ENCODE peak calls at places on chromosome 5, in nine cellular contexts. One of them, this sample, is unnamed.

GRCh38 chr5:78591227-78591626 is 57.3 kb downstream of the LHFPL2 start:
- DNase-seq in CD8-positive, alpha-beta T cell: no peak
- DNase-seq in Peyer's patch: no peak
- DNase-seq in stomach: no peak
- DNase-seq in psoas muscle: no peak
- DNase-seq in endodermal cell: no peak
- DNase-seq in GM23338: no peak
- DNase-seq in body of pancreas: no peak
- DNase-seq in cardiac muscle cell: peak
- DNase-seq in this sample: peak

GRCh38 chr5:100668511-100668910 is 133.3 kb downstream of the FAM174A start:
- DNase-seq in CD8-positive, alpha-beta T cell: no peak
- DNase-seq in Peyer's patch: no peak
- DNase-seq in stomach: no peak
- DNase-seq in psoas muscle: no peak
- DNase-seq in endodermal cell: no peak
- DNase-seq in GM23338: no peak
- DNase-seq in body of pancreas: no peak
- DNase-seq in cardiac muscle cell: peak
- DNase-seq in this sample: peak

GRCh38 chr5:137086289-137086838 is 412.8 kb downstream of the SPOCK1 start:
- DNase-seq in CD8-positive, alpha-beta T cell: no peak
- DNase-seq in Peyer's patch: peak
- DNase-seq in stomach: no peak
- DNase-seq in psoas muscle: no peak
- DNase-seq in endodermal cell: no peak
- DNase-seq in GM23338: peak
- DNase-seq in body of pancreas: no peak
- DNase-seq in cardiac muscle cell: no peak
- DNase-seq in this sample: no peak

GRCh38 chr5:34699155-34700077 is 43.3 kb downstream of the RAI14 start:
- DNase-seq in CD8-positive, alpha-beta T cell: no peak
- DNase-seq in Peyer's patch: no peak
- DNase-seq in stomach: peak
- DNase-seq in psoas muscle: no peak
- DNase-seq in endodermal cell: peak
- DNase-seq in GM23338: peak
- DNase-seq in body of pancreas: peak
- DNase-seq in cardiac muscle cell: no peak
- DNase-seq in this sample: no peak

GRCh38 chr5:177476531-177477233 is 3.2 kb upstream of the DBN1 start:
- DNase-seq in CD8-positive, alpha-beta T cell: no peak
- DNase-seq in Peyer's patch: no peak
- DNase-seq in stomach: no peak
- DNase-seq in psoas muscle: no peak
- DNase-seq in endodermal cell: peak
- DNase-seq in GM23338: peak
- DNase-seq in body of pancreas: no peak
- DNase-seq in cardiac muscle cell: peak
- DNase-seq in this sample: peak

GRCh38 chr5:66469684-66470083 is 126.5 kb upstream of the MAST4 start:
- DNase-seq in CD8-positive, alpha-beta T cell: no peak
- DNase-seq in Peyer's patch: no peak
- DNase-seq in stomach: no peak
- DNase-seq in psoas muscle: no peak
- DNase-seq in endodermal cell: no peak
- DNase-seq in GM23338: peak
- DNase-seq in body of pancreas: no peak
- DNase-seq in cardiac muscle cell: no peak
- DNase-seq in this sample: peak

GRCh38 chr5:129511291-129511690 is 51.2 kb downstream of the ADAMTS19 start:
- DNase-seq in CD8-positive, alpha-beta T cell: no peak
- DNase-seq in Peyer's patch: no peak
- DNase-seq in stomach: no peak
- DNase-seq in psoas muscle: no peak
- DNase-seq in endodermal cell: no peak
- DNase-seq in GM23338: no peak
- DNase-seq in body of pancreas: no peak
- DNase-seq in cardiac muscle cell: peak
- DNase-seq in this sample: no peak

GRCh38 chr5:67773439-67773988 is 442.0 kb upstream of the PIK3R1 start:
- DNase-seq in CD8-positive, alpha-beta T cell: no peak
- DNase-seq in Peyer's patch: peak
- DNase-seq in stomach: no peak
- DNase-seq in psoas muscle: no peak
- DNase-seq in endodermal cell: no peak
- DNase-seq in GM23338: no peak
- DNase-seq in body of pancreas: peak
- DNase-seq in cardiac muscle cell: peak
- DNase-seq in this sample: no peak

GRCh38 chr5:71503536-71503935 is 48.1 kb downstream of the BDP1 start:
- DNase-seq in CD8-positive, alpha-beta T cell: no peak
- DNase-seq in Peyer's patch: no peak
- DNase-seq in stomach: no peak
- DNase-seq in psoas muscle: no peak
- DNase-seq in endodermal cell: no peak
- DNase-seq in GM23338: no peak
- DNase-seq in body of pancreas: no peak
- DNase-seq in cardiac muscle cell: no peak
- DNase-seq in this sample: no peak

GRCh38 chr5:43627028-43627427 is 24.0 kb downstream of the NNT start:
- DNase-seq in CD8-positive, alpha-beta T cell: no peak
- DNase-seq in Peyer's patch: no peak
- DNase-seq in stomach: no peak
- DNase-seq in psoas muscle: peak
- DNase-seq in endodermal cell: peak
- DNase-seq in GM23338: peak
- DNase-seq in body of pancreas: peak
- DNase-seq in cardiac muscle cell: peak
- DNase-seq in this sample: peak

GRCh38 chr5:166497705-166498104 is 1793.7 kb upstream of the WWC1 start:
- DNase-seq in CD8-positive, alpha-beta T cell: no peak
- DNase-seq in Peyer's patch: no peak
- DNase-seq in stomach: no peak
- DNase-seq in psoas muscle: no peak
- DNase-seq in endodermal cell: no peak
- DNase-seq in GM23338: no peak
- DNase-seq in body of pancreas: no peak
- DNase-seq in cardiac muscle cell: no peak
- DNase-seq in this sample: no peak

GRCh38 chr5:102762095-102762534 is 7.0 kb downstream of the PAM start:
- DNase-seq in CD8-positive, alpha-beta T cell: no peak
- DNase-seq in Peyer's patch: no peak
- DNase-seq in stomach: no peak
- DNase-seq in psoas muscle: no peak
- DNase-seq in endodermal cell: no peak
- DNase-seq in GM23338: no peak
- DNase-seq in body of pancreas: no peak
- DNase-seq in cardiac muscle cell: peak
- DNase-seq in this sample: peak

GRCh38 chr5:6827815-6828214 is 114.6 kb downstream of the TENT4A start:
- DNase-seq in CD8-positive, alpha-beta T cell: no peak
- DNase-seq in Peyer's patch: peak
- DNase-seq in stomach: no peak
- DNase-seq in psoas muscle: no peak
- DNase-seq in endodermal cell: no peak
- DNase-seq in GM23338: no peak
- DNase-seq in body of pancreas: no peak
- DNase-seq in cardiac muscle cell: no peak
- DNase-seq in this sample: no peak

GRCh38 chr5:157575096-157575872 is at the start of gene ADAM19:
- DNase-seq in CD8-positive, alpha-beta T cell: peak
- DNase-seq in Peyer's patch: peak
- DNase-seq in stomach: no peak
- DNase-seq in psoas muscle: peak
- DNase-seq in endodermal cell: no peak
- DNase-seq in GM23338: peak
- DNase-seq in body of pancreas: peak
- DNase-seq in cardiac muscle cell: peak
- DNase-seq in this sample: peak

GRCh38 chr5:31771500-31771899 is 132.6 kb downstream of the PDZD2 start:
- DNase-seq in CD8-positive, alpha-beta T cell: no peak
- DNase-seq in Peyer's patch: no peak
- DNase-seq in stomach: no peak
- DNase-seq in psoas muscle: no peak
- DNase-seq in endodermal cell: no peak
- DNase-seq in GM23338: no peak
- DNase-seq in body of pancreas: no peak
- DNase-seq in cardiac muscle cell: no peak
- DNase-seq in this sample: no peak

GRCh38 chr5:142680605-142681259 is 5.2 kb downstream of the FGF1 start:
- DNase-seq in CD8-positive, alpha-beta T cell: no peak
- DNase-seq in Peyer's patch: peak
- DNase-seq in stomach: peak
- DNase-seq in psoas muscle: no peak
- DNase-seq in endodermal cell: peak
- DNase-seq in GM23338: no peak
- DNase-seq in body of pancreas: peak
- DNase-seq in cardiac muscle cell: no peak
- DNase-seq in this sample: peak

GRCh38 chr5:151427258-151427657 is 20.1 kb upstream of the SLC36A1 start:
- DNase-seq in CD8-positive, alpha-beta T cell: no peak
- DNase-seq in Peyer's patch: no peak
- DNase-seq in stomach: no peak
- DNase-seq in psoas muscle: no peak
- DNase-seq in endodermal cell: no peak
- DNase-seq in GM23338: no peak
- DNase-seq in body of pancreas: no peak
- DNase-seq in cardiac muscle cell: no peak
- DNase-seq in this sample: no peak

GRCh38 chr5:56299212-56299611 is 66.1 kb upstream of the ANKRD55 start:
- DNase-seq in CD8-positive, alpha-beta T cell: no peak
- DNase-seq in Peyer's patch: no peak
- DNase-seq in stomach: no peak
- DNase-seq in psoas muscle: no peak
- DNase-seq in endodermal cell: no peak
- DNase-seq in GM23338: no peak
- DNase-seq in body of pancreas: no peak
- DNase-seq in cardiac muscle cell: no peak
- DNase-seq in this sample: no peak

GRCh38 chr5:174328626-174329299 is 283.3 kb downstream of the NSG2 start:
- DNase-seq in CD8-positive, alpha-beta T cell: no peak
- DNase-seq in Peyer's patch: no peak
- DNase-seq in stomach: no peak
- DNase-seq in psoas muscle: no peak
- DNase-seq in endodermal cell: peak
- DNase-seq in GM23338: no peak
- DNase-seq in body of pancreas: no peak
- DNase-seq in cardiac muscle cell: no peak
- DNase-seq in this sample: no peak

GRCh38 chr5:172603425-172603824 is 37.6 kb upstream of the NEURL1B start:
- DNase-seq in CD8-positive, alpha-beta T cell: no peak
- DNase-seq in Peyer's patch: no peak
- DNase-seq in stomach: no peak
- DNase-seq in psoas muscle: no peak
- DNase-seq in endodermal cell: no peak
- DNase-seq in GM23338: no peak
- DNase-seq in body of pancreas: no peak
- DNase-seq in cardiac muscle cell: peak
- DNase-seq in this sample: peak

GRCh38 chr5:172606156-172606785 is 34.8 kb upstream of the NEURL1B start:
- DNase-seq in CD8-positive, alpha-beta T cell: no peak
- DNase-seq in Peyer's patch: peak
- DNase-seq in stomach: no peak
- DNase-seq in psoas muscle: no peak
- DNase-seq in endodermal cell: no peak
- DNase-seq in GM23338: no peak
- DNase-seq in body of pancreas: no peak
- DNase-seq in cardiac muscle cell: no peak
- DNase-seq in this sample: peak

GRCh38 chr5:172605466-172605865 is 35.6 kb upstream of the NEURL1B start:
- DNase-seq in CD8-positive, alpha-beta T cell: no peak
- DNase-seq in Peyer's patch: no peak
- DNase-seq in stomach: no peak
- DNase-seq in psoas muscle: no peak
- DNase-seq in endodermal cell: no peak
- DNase-seq in GM23338: no peak
- DNase-seq in body of pancreas: no peak
- DNase-seq in cardiac muscle cell: no peak
- DNase-seq in this sample: no peak

GRCh38 chr5:172600571-172600970 is 40.5 kb upstream of the NEURL1B start:
- DNase-seq in CD8-positive, alpha-beta T cell: no peak
- DNase-seq in Peyer's patch: no peak
- DNase-seq in stomach: no peak
- DNase-seq in psoas muscle: no peak
- DNase-seq in endodermal cell: peak
- DNase-seq in GM23338: no peak
- DNase-seq in body of pancreas: no peak
- DNase-seq in cardiac muscle cell: no peak
- DNase-seq in this sample: no peak

GRCh38 chr5:172602712-172603289 is 38.3 kb upstream of the NEURL1B start:
- DNase-seq in CD8-positive, alpha-beta T cell: no peak
- DNase-seq in Peyer's patch: no peak
- DNase-seq in stomach: no peak
- DNase-seq in psoas muscle: no peak
- DNase-seq in endodermal cell: peak
- DNase-seq in GM23338: no peak
- DNase-seq in body of pancreas: no peak
- DNase-seq in cardiac muscle cell: peak
- DNase-seq in this sample: no peak
- H3K4me3 ChIP-seq in CD8-positive, alpha-beta T cell: no peak
- H3K4me3 ChIP-seq in Peyer's patch: no peak
- H3K4me3 ChIP-seq in stomach: no peak
- H3K4me3 ChIP-seq in psoas muscle: peak
- H3K4me3 ChIP-seq in endodermal cell: no peak
- H3K4me3 ChIP-seq in GM23338: no peak
- H3K4me3 ChIP-seq in body of pancreas: no peak
- H3K4me3 ChIP-seq in cardiac muscle cell: no peak
- H3K4me3 ChIP-seq in this sample: no peak

GRCh38 chr5:109767997-109768396 is 78.3 kb downstream of the MAN2A1 start:
- DNase-seq in CD8-positive, alpha-beta T cell: no peak
- DNase-seq in Peyer's patch: no peak
- DNase-seq in stomach: no peak
- DNase-seq in psoas muscle: no peak
- DNase-seq in endodermal cell: no peak
- DNase-seq in GM23338: no peak
- DNase-seq in body of pancreas: no peak
- DNase-seq in cardiac muscle cell: no peak
- DNase-seq in this sample: no peak
- TF ChIP-seq CTCF in CD8-positive, alpha-beta T cell: no peak
- TF ChIP-seq CTCF in Peyer's patch: no peak
- TF ChIP-seq CTCF in stomach: no peak
- TF ChIP-seq CTCF in psoas muscle: no peak
- TF ChIP-seq CTCF in endodermal cell: no peak
- TF ChIP-seq CTCF in GM23338: no peak
- TF ChIP-seq CTCF in body of pancreas: no peak
- TF ChIP-seq CTCF in cardiac muscle cell: no peak
- TF ChIP-seq CTCF in this sample: no peak

GRCh38 chr5:170386743-170387142 is 2.4 kb downstream of the KCNMB1 start:
- DNase-seq in CD8-positive, alpha-beta T cell: no peak
- DNase-seq in Peyer's patch: no peak
- DNase-seq in stomach: no peak
- DNase-seq in psoas muscle: no peak
- DNase-seq in endodermal cell: no peak
- DNase-seq in GM23338: no peak
- DNase-seq in body of pancreas: no peak
- DNase-seq in cardiac muscle cell: no peak
- DNase-seq in this sample: no peak
- H3K4me3 ChIP-seq in CD8-positive, alpha-beta T cell: no peak
- H3K4me3 ChIP-seq in Peyer's patch: no peak
- H3K4me3 ChIP-seq in stomach: peak
- H3K4me3 ChIP-seq in psoas muscle: no peak
- H3K4me3 ChIP-seq in endodermal cell: no peak
- H3K4me3 ChIP-seq in GM23338: no peak
- H3K4me3 ChIP-seq in body of pancreas: no peak
- H3K4me3 ChIP-seq in cardiac muscle cell: no peak
- H3K4me3 ChIP-seq in this sample: no peak

GRCh38 chr5:116090192-116090790 is 5.5 kb downstream of the COMMD10 start:
- DNase-seq in CD8-positive, alpha-beta T cell: no peak
- DNase-seq in Peyer's patch: no peak
- DNase-seq in stomach: no peak
- DNase-seq in psoas muscle: no peak
- DNase-seq in endodermal cell: no peak
- DNase-seq in GM23338: no peak
- DNase-seq in body of pancreas: no peak
- DNase-seq in cardiac muscle cell: no peak
- DNase-seq in this sample: peak
- TF ChIP-seq CTCF in CD8-positive, alpha-beta T cell: no peak
- TF ChIP-seq CTCF in Peyer's patch: no peak
- TF ChIP-seq CTCF in stomach: no peak
- TF ChIP-seq CTCF in psoas muscle: no peak
- TF ChIP-seq CTCF in endodermal cell: no peak
- TF ChIP-seq CTCF in GM23338: no peak
- TF ChIP-seq CTCF in body of pancreas: no peak
- TF ChIP-seq CTCF in cardiac muscle cell: no peak
- TF ChIP-seq CTCF in this sample: no peak